ENCODE peak calls at places on chromosomes 13 and 19, in five cellular contexts. J is occipital lobe, U is NCI-H2029, G is mesendoderm, R is SHP77 treated with DMSO at 0.1 percent for 48 hours. C is an unnamed sample.

GRCh38 chr19:44608391-44608821 is 5.0 kb upstream of the IGSF23 start:
- DNase-seq in J (no peak), U (peak; percentile 30), G (no peak), R (no peak), C (peak; percentile 67)

GRCh38 chr19:54188224-54188871 is 1.0 kb downstream of the MBOAT7 start:
- DNase-seq in J (no peak), U (no peak), G (peak; percentile 62), R (no peak), C (no peak)

GRCh38 chr13:80677227-80677626 is 336.3 kb upstream of the SPRY2 start:
- DNase-seq in J (no peak), U (no peak), G (no peak), R (no peak), C (no peak)

GRCh38 chr13:93180376-93180966 is 46.1 kb upstream of the GPC6 start:
- DNase-seq in J (no peak), U (no peak), G (no peak), R (no peak), C (peak; percentile 16)

GRCh38 chr19:10019246-10019645 is 6.0 kb downstream of the RDH8 start:
- DNase-seq in J (no peak), U (no peak), G (no peak), R (no peak), C (no peak)

GRCh38 chr19:30673336-30673735 is 301.2 kb downstream of the ZNF536 start:
- DNase-seq in J (no peak), U (no peak), G (no peak), R (no peak), C (no peak)

GRCh38 chr13:21812192-21812626 is 141.3 kb downstream of the FGF9 start:
- DNase-seq in J (no peak), U (no peak), G (no peak), R (no peak), C (no peak)

GRCh38 chr19:46766569-46767317 is 20.5 kb upstream of the STRN4 start:
- DNase-seq in J (no peak), U (no peak), G (peak; percentile 72), R (no peak), C (no peak)

GRCh38 chr19:19170053-19170945 is at the start of gene MEF2B:
- DNase-seq in J (no peak), U (peak; percentile 80), G (peak; percentile 89), R (peak; percentile 62), C (no peak)

GRCh38 chr19:14517446-14517839 is 754 bp downstream of the DNAJB1 start:
- DNase-seq in J (no peak), U (no peak), G (peak; percentile 33), R (no peak), C (no peak)

GRCh38 chr13:105956891-105957290 is 578.6 kb downstream of the EFNB2 start:
- DNase-seq in J (no peak), U (no peak), G (no peak), R (no peak), C (no peak)

GRCh38 chr13:27619711-27620376 is 485 bp downstream of the LNX2 start:
- DNase-seq in J (peak; percentile 63), U (no peak), G (peak; percentile 51), R (no peak), C (no peak)

GRCh38 chr13:49443327-49443688 is 556 bp downstream of the CAB39L start:
- DNase-seq in J (peak; percentile 46), U (no peak), G (no peak), R (no peak), C (no peak)

GRCh38 chr13:41995946-41996345 is 35.0 kb upstream of the VWA8 start:
- DNase-seq in J (no peak), U (no peak), G (no peak), R (no peak), C (no peak)

GRCh38 chr19:6711078-6711361 is 9.4 kb downstream of the C3 start:
- DNase-seq in J (no peak), U (no peak), G (no peak), R (no peak), C (no peak)

GRCh38 chr19:48325265-48325910 is at the start of gene EMP3:
- DNase-seq in J (no peak), U (no peak), G (peak; percentile 93), R (no peak), C (peak; percentile 45)

GRCh38 chr13:77696863-77697207 is 652 bp upstream of the SLAIN1 start:
- DNase-seq in J (no peak), U (no peak), G (no peak), R (peak; percentile 46), C (no peak)

GRCh38 chr13:21613791-21614190 is 9.8 kb upstream of the MICU2 start:
- DNase-seq in J (no peak), U (no peak), G (no peak), R (no peak), C (no peak)

GRCh38 chr19:44539991-44540390 is 10.5 kb upstream of the CEACAM20 start:
- DNase-seq in J (no peak), U (no peak), G (no peak), R (no peak), C (no peak)

GRCh38 chr19:54481326-54481930 is 8.3 kb upstream of the CDC42EP5 start:
- DNase-seq in J (no peak), U (no peak), G (peak; percentile 77), R (no peak), C (peak; percentile 17)

C was measured in foreskin keratinocyte.